ENCODE peak calls at places on chromosomes 16 and 17, in eight cellular contexts. A, O, E, U, I, D, M and N are unnamed samples.
A peak's percentile ranks its signal among the peaks of the same experiment; 100 is the strongest.

GRCh38 chr16:1812732-1813163 is 13.9 kb downstream of the HAGH start:
- DNase-seq in I (peak; percentile 87), O (peak; percentile 52), D (peak; percentile 78), U (peak; percentile 45), M (no peak), A (peak; percentile 72), E (peak; percentile 87), N (peak; percentile 86)

GRCh38 chr17:77439382-77440013 is 298.7 kb downstream of the SEC14L1 start:
- DNase-seq in A (no peak), U (no peak), E (no peak), I (no peak), D (no peak), O (no peak), M (no peak), N (peak; percentile 40)

GRCh38 chr16:1645914-1646525 is 32.1 kb upstream of the JPT2 start:
- DNase-seq in E (no peak), M (no peak), I (peak; percentile 31), D (no peak), O (peak; percentile 66), A (peak; percentile 48), U (peak; percentile 33), N (peak; percentile 21)

GRCh38 chr17:79944821-79945391 is 90.8 kb downstream of the TBC1D16 start:
- DNase-seq in U (no peak), I (peak; percentile 20), A (no peak), M (no peak), E (peak; percentile 41), D (no peak), O (no peak), N (no peak)

GRCh38 chr16:13863075-13863765 is 56.7 kb upstream of the ERCC4 start:
- DNase-seq in I (no peak), E (no peak), A (no peak), U (no peak), D (no peak), M (no peak), O (no peak), N (no peak)

GRCh38 chr16:50996166-50996565 is 154.9 kb downstream of the SALL1 start:
- DNase-seq in D (no peak), E (no peak), I (no peak), M (no peak), U (no peak), O (no peak), A (no peak), N (no peak)

GRCh38 chr16:88869673-88869980 is 3.2 kb upstream of the PABPN1L start:
- DNase-seq in A (no peak), U (no peak), M (no peak), I (no peak), D (no peak), E (no peak), O (no peak), N (no peak)

GRCh38 chr16:83689385-83689831 is 118.4 kb upstream of the HSBP1 start:
- DNase-seq in D (peak; percentile 38), E (no peak), U (no peak), I (no peak), O (no peak), M (no peak), A (peak; percentile 82), N (peak; percentile 93)

GRCh38 chr17:28405632-28406477 is at the start of gene SLC46A1:
- DNase-seq in M (peak; percentile 54), I (peak; percentile 73), A (peak; percentile 10), O (peak; percentile 71), D (peak; percentile 85), E (peak; percentile 83), U (peak; percentile 31), N (peak; percentile 57)

GRCh38 chr16:31362476-31363405 is 7.8 kb downstream of the ITGAX start:
- DNase-seq in E (no peak), O (no peak), U (no peak), M (no peak), A (no peak), I (peak; percentile 18), D (no peak), N (no peak)

GRCh38 chr16:78770353-78771091 is 671.1 kb downstream of the WWOX start:
- DNase-seq in A (no peak), O (peak; percentile 86), I (peak; percentile 75), U (peak; percentile 81), D (peak; percentile 84), M (no peak), E (peak; percentile 81), N (peak; percentile 66)